ENCODE peak calls at places on chromosomes 16 and 17, in five cellular contexts. M is transverse colon, O is heart right ventricle, P is spleen, W is lung. X is an unnamed sample.
A peak's percentile ranks its signal among the peaks of the same experiment; 100 is the strongest.

GRCh38 chr17:47949197-47949759 is 7.9 kb downstream of the PNPO start:
- DNase-seq in M (peak; percentile 95), O (peak; percentile 92), P (peak; percentile 96), W (peak; percentile 92), X (peak; percentile 93)

GRCh38 chr17:28320215-28321061 is 1.4 kb downstream of the TMEM97 start:
- DNase-seq in M (no peak), O (no peak), P (no peak), W (peak; percentile 17), X (no peak)

GRCh38 chr16:26594666-26595065 is 472.1 kb upstream of the C16orf82 start:
- DNase-seq in M (no peak), O (no peak), P (no peak), W (no peak), X (no peak)

GRCh38 chr17:561118-561517 is 153.5 kb downstream of the VPS53 start:
- DNase-seq in M (no peak), O (no peak), P (no peak), W (no peak), X (no peak)

GRCh38 chr16:68951991-68952877 is 108.9 kb downstream of the TANGO6 start:
- DNase-seq in M (no peak), O (no peak), P (no peak), W (no peak), X (no peak)

GRCh38 chr17:8095361-8095760 is 7.8 kb upstream of the ALOX12B start:
- DNase-seq in M (no peak), O (no peak), P (no peak), W (no peak), X (no peak)

GRCh38 chr17:36459601-36460000 is 26.9 kb upstream of the ZNHIT3 start:
- DNase-seq in M (no peak), O (no peak), P (no peak), W (no peak), X (no peak)

GRCh38 chr17:34579017-34579946 is at the start of gene TMEM132E:
- DNase-seq in M (peak; percentile 13), O (peak; percentile 29), P (no peak), W (peak; percentile 43), X (peak; percentile 14)

GRCh38 chr17:7217113-7217987 is 2.3 kb downstream of the DLG4 start:
- DNase-seq in M (peak; percentile 63), O (peak; percentile 52), P (no peak), W (no peak), X (no peak)

GRCh38 chr16:81537721-81538561 is 93.3 kb downstream of the CMIP start:
- DNase-seq in M (no peak), O (no peak), P (peak; percentile 64), W (no peak), X (peak; percentile 28)

GRCh38 chr17:39596543-39597267 is 11.0 kb downstream of the NEUROD2 start:
- DNase-seq in M (no peak), O (no peak), P (no peak), W (no peak), X (no peak)

GRCh38 chr17:11852911-11853310 is 144.4 kb downstream of the ZNF18 start:
- DNase-seq in M (no peak), O (no peak), P (no peak), W (no peak), X (no peak)

GRCh38 chr17:73770115-73770848 is 126.0 kb upstream of the SDK2 start:
- DNase-seq in M (peak; percentile 74), O (peak; percentile 84), P (no peak), W (peak; percentile 65), X (peak; percentile 66)

GRCh38 chr17:79752175-79752574 is 21.4 kb downstream of the ENPP7 start:
- DNase-seq in M (no peak), O (no peak), P (no peak), W (no peak), X (no peak)

GRCh38 chr17:59785091-59785799 is 77.8 kb downstream of the VMP1 start:
- DNase-seq in M (no peak), O (no peak), P (no peak), W (no peak), X (no peak)

GRCh38 chr16:54066451-54067056 is 220.0 kb downstream of the IRX3 start:
- DNase-seq in M (no peak), O (peak; percentile 22), P (no peak), W (no peak), X (no peak)

GRCh38 chr16:65098916-65099315 is 22.9 kb downstream of the CDH11 start:
- DNase-seq in M (no peak), O (no peak), P (no peak), W (no peak), X (no peak)

GRCh38 chr16:520847-521246 is 6.7 kb upstream of the CAPN15 start:
- DNase-seq in M (no peak), O (no peak), P (no peak), W (no peak), X (peak; percentile 50)

GRCh38 chr16:20851601-20852000 is 45.3 kb downstream of the REXO5 start:
- DNase-seq in M (peak; percentile 66), O (peak; percentile 70), P (no peak), W (peak; percentile 87), X (peak; percentile 64)

GRCh38 chr17:38338053-38338452 is 5.7 kb downstream of the GPR179 start:
- DNase-seq in M (no peak), O (no peak), P (no peak), W (no peak), X (no peak)

GRCh38 chr17:4124994-4125393 is 17.8 kb downstream of the ZZEF1 start:
- DNase-seq in M (no peak), O (no peak), P (no peak), W (no peak), X (no peak)

GRCh38 chr16:27922433-27922832 is 141.1 kb downstream of the GSG1L start:
- DNase-seq in M (no peak), O (no peak), P (no peak), W (no peak), X (no peak)

GRCh38 chr17:36768355-36768754 is 167.0 kb downstream of the MRM1 start:
- DNase-seq in M (no peak), O (no peak), P (peak; percentile 39), W (no peak), X (no peak)

GRCh38 chr17:67482784-67483183 is 105.7 kb downstream of the PITPNC1 start:
- DNase-seq in M (no peak), O (no peak), P (no peak), W (no peak), X (no peak)

GRCh38 chr17:57989011-57989345 is 924 bp upstream of the VEZF1 start:
- DNase-seq in M (peak; percentile 34), O (no peak), P (no peak), W (no peak), X (no peak)

GRCh38 chr17:2024572-2025219 is 438 bp downstream of the RTN4RL1 start:
- DNase-seq in M (no peak), O (no peak), P (no peak), W (no peak), X (no peak)

GRCh38 chr17:1154704-1155103 is 25.1 kb downstream of the ABR start:
- DNase-seq in M (no peak), O (peak; percentile 46), P (no peak), W (no peak), X (no peak)

GRCh38 chr16:89156740-89157645 is 14.6 kb upstream of the CDH15 start:
- DNase-seq in M (no peak), O (no peak), P (no peak), W (no peak), X (no peak)

GRCh38 chr16:87150359-87151280 is 166.6 kb downstream of the C16orf95 start:
- DNase-seq in M (no peak), O (no peak), P (no peak), W (no peak), X (no peak)

GRCh38 chr17:74514632-74515035 is 16.6 kb downstream of the CD300LB start:
- DNase-seq in M (no peak), O (no peak), P (no peak), W (no peak), X (no peak)

GRCh38 chr16:2252806-2253148 is 1.4 kb upstream of the ECI1 start:
- DNase-seq in M (no peak), O (no peak), P (no peak), W (no peak), X (no peak)
- H3K4me1 ChIP-seq in M (peaks cover 17% of the 10 kb centered on the region), O (peaks cover 18% of the 10 kb centered on the region), P (peaks cover 40% of the 10 kb centered on the region), W (peaks cover 3% of the 10 kb centered on the region), X (peaks cover 14% of the 10 kb centered on the region)

DNA sequence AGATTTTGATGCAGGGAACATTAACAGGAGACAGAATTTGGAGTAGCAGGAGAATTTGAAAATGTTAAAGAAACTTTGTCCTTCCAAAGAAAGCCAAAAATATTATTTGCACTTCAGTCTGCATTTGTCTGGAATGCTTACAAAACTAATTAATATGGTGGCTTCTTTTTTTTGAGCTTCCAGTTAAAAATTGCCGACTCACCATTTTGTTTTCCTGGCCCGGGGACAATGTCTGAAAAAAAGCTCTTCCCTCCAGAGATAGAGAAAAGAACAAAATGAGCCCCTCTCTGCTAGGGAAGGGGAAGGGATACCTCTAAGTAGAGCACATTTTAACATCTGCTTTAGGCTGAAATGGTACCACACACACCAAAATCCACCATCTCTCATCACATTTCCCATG is 360.8 kb downstream of the SOX9 start:
- DNase-seq in M (no peak), O (no peak), P (no peak), W (no peak), X (no peak)
- TF ChIP-seq CTCF in M (no peak), O (no peak), P (no peak), W (no peak), X (no peak)

DNA sequence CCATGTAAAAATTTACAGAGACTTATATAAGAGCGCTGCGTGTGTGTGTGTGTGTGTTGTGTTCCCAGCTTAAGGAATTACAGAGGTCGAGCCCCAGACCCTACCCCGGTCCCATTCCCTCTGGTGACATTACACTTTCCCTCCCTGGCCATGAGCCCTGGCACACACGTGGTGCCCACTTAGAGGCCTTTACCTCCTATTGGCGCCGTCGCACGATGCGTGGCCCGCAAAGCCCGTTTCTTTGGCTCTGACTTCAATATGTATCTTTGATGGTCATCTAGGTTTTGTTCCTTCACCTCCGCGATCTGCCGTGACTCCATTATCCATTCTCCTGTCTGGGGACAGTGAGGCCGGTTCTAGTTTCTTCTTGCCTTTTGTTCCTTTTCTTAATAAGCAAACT is 96.9 kb upstream of the CHMP6 start:
- DNase-seq in M (no peak), O (no peak), P (no peak), W (no peak), X (no peak)
- H3K4me1 ChIP-seq in M (peaks cover 7% of the 10 kb centered on the region), O (peaks cover 14% of the 10 kb centered on the region), P (peaks cover 32% of the 10 kb centered on the region), W (no peaks in the 10 kb centered on the region), X (no peaks in the 10 kb centered on the region)

GRCh38 chr17:81906476-81907218 is 4.6 kb downstream of the PCYT2 start:
- DNase-seq in M (no peak), O (peak; percentile 14), P (no peak), W (no peak), X (peak; percentile 48)
- TF ChIP-seq CTCF in M (no peak), O (no peak), P (no peak), W (no peak), X (no peak)

DNA sequence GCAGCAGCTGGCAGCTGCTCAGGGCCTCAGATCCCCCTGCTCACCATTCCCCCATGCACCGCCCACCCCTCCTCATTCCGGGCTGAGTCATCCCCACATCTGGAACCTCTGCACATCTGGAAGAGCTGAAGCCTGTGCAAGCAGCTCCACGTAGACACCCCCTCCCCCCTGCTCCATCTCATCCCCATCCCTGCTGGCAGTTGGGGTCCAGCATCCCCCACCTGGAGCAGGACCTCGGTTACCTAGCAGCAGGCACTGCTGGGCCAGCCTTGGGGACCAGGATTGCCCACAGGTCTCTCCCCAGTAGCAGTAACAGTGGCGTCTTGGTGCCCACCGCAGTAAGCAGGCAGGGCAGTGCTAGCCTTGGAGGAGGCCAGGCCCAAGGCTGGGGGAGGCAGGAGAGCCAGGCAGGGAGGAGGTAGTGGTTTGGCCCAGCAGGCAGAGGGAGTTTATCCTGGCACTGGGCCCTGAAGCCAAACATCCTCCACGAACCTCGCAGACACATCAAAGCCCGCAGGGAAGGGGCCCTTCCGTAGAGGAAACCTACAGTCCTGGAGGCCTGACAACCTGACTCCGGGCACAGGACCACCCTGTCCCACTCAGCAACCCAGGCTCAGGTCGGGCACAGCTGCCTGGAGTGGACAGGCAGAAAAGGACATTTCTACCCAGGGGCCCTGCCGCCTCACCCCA is 7.7 kb upstream of the TMEM92 start:
- DNase-seq in M (peak; percentile 39), O (peak; percentile 35), P (peak; percentile 60), W (peak; percentile 76), X (no peak)
- H3K4me1 ChIP-seq in M (peaks cover 12% of the 10 kb centered on the region), O (peaks cover 8% of the 10 kb centered on the region), P (peaks cover 17% of the 10 kb centered on the region), W (no peaks in the 10 kb centered on the region), X (no peaks in the 10 kb centered on the region)